ENCODE peak calls at places on chromosomes 11 and 22, in ten cellular contexts. X, O, Y, Z, M, G, E, D, C and J are unnamed samples.
A peak's percentile ranks its signal among the peaks of the same experiment; 100 is the strongest.

GRCh38 chr11:60841797-60842687 is at the start of gene CCDC86:
- DNase-seq in Y (peak; percentile 97), C (peak; percentile 98), G (peak; percentile 97), D (peak; percentile 79), M (peak; percentile 98), O (peak; percentile 98), X (peak; percentile 98), Z (peak; percentile 98), E (peak; percentile 98), J (peak; percentile 91)

GRCh38 chr11:88831303-88831890 is 234.4 kb downstream of the GRM5 start:
- DNase-seq in X (no peak), Y (no peak), G (no peak), O (no peak), E (no peak), D (no peak), C (peak; percentile 65), M (no peak), Z (no peak), J (no peak)

GRCh38 chr22:44328326-44328725 is 15.6 kb upstream of the SHISAL1 start:
- DNase-seq in E (no peak), C (no peak), G (no peak), M (no peak), O (peak; percentile 77), X (no peak), D (no peak), Y (no peak), Z (no peak), J (no peak)

GRCh38 chr11:1059759-1060158 is 14.9 kb upstream of the MUC2 start:
- DNase-seq in X (no peak), E (no peak), Z (no peak), G (no peak), O (peak; percentile 50), D (no peak), C (no peak), Y (no peak), M (no peak), J (no peak)

GRCh38 chr11:94641167-94641761 is 74.1 kb downstream of the PIWIL4 start:
- DNase-seq in C (no peak), D (no peak), G (no peak), M (no peak), E (no peak), Z (no peak), X (no peak), Y (no peak), O (no peak), J (no peak)

GRCh38 chr11:17328856-17329490 is 22.6 kb upstream of the NCR3LG1 start:
- DNase-seq in E (no peak), D (no peak), O (no peak), M (no peak), Z (no peak), X (no peak), G (no peak), Y (peak; percentile 25), C (no peak), J (no peak)

GRCh38 chr11:130814440-130815073 is 101.7 kb downstream of the SNX19 start:
- DNase-seq in M (no peak), E (no peak), D (no peak), Y (no peak), C (no peak), O (no peak), Z (no peak), G (no peak), X (no peak), J (no peak)

GRCh38 chr22:38467904-38468760 is at the start of gene KDELR3:
- DNase-seq in M (peak; percentile 83), G (peak; percentile 72), X (peak; percentile 61), C (no peak), Z (no peak), O (peak; percentile 86), D (no peak), Y (peak; percentile 61), E (no peak), J (peak; percentile 30)

GRCh38 chr11:37666960-37667359 is 1068.9 kb upstream of the RAG2 start:
- DNase-seq in M (no peak), Y (no peak), G (no peak), E (no peak), D (no peak), X (no peak), Z (no peak), C (no peak), O (no peak), J (no peak)
- H3K27ac ChIP-seq in M (no peak overlapping the region), Y (no peak overlapping the region), G (no peak overlapping the region), E (no peak overlapping the region), D (no peak overlapping the region), X (no peak overlapping the region), Z (no peak overlapping the region), C (no peak overlapping the region), O (no peak overlapping the region), J (no peak overlapping the region)

DNA sequence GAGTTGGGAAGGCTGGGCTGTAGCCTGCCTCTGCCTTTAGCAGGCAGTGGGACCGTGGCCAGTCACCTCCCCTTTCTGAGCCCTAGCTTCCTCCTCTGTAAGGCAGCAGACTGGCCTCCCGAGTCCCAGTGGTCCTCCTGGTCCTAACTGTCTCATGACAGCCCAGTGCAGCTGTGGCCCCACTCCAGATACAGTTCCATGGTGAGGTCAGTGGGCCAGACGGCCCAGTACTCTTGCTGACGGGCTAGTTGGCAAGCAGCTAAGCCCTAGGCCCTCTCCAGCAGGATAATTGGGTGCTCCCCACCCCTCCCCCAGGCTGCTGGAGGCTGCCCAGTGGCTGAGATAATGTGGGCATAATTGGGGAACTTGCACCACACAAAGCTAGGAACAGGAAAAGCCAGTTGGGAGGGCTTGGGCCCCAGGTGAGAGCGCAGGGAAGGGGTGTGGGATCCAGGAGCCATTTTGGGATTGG is 48.1 kb downstream of the NECTIN1 start:
- DNase-seq in D (no peak), M (no peak), Y (peak; percentile 66), Z (no peak), E (no peak), O (no peak), X (no peak), G (no peak), C (no peak), J (no peak)
- H3K27ac ChIP-seq in D (peak overlapping the region; percentile 95), M (no peak overlapping the region), Y (peak overlapping the region; percentile 58), Z (no peak overlapping the region), E (no peak overlapping the region), O (no peak overlapping the region), X (no peak overlapping the region), G (no peak overlapping the region), C (no peak overlapping the region), J (no peak overlapping the region)

GRCh38 chr11:16265022-16265421 is 91.3 kb downstream of the SOX6 start:
- DNase-seq in Z (no peak), E (no peak), C (no peak), O (no peak), G (no peak), X (no peak), Y (no peak), D (no peak), M (no peak), J (no peak)
- H3K27ac ChIP-seq in Z (no peak overlapping the region), E (no peak overlapping the region), C (no peak overlapping the region), O (no peak overlapping the region), G (no peak overlapping the region), X (no peak overlapping the region), Y (no peak overlapping the region), D (no peak overlapping the region), M (no peak overlapping the region), J (no peak overlapping the region)

GRCh38 chr11:12684821-12685220 is 10.6 kb downstream of the TEAD1 start:
- DNase-seq in Z (no peak), G (peak; percentile 77), M (no peak), E (no peak), O (no peak), Y (no peak), X (no peak), C (no peak), D (no peak), J (no peak)

GRCh38 chr11:12682730-12683500 is 8.7 kb downstream of the TEAD1 start:
- DNase-seq in M (no peak), Z (no peak), O (no peak), D (no peak), Y (no peak), C (no peak), E (no peak), X (no peak), G (no peak), J (no peak)

GRCh38 chr11:12683857-12684256 is 9.6 kb downstream of the TEAD1 start:
- DNase-seq in M (no peak), Z (no peak), X (no peak), C (no peak), O (no peak), D (no peak), G (no peak), Y (no peak), E (no peak), J (no peak)

GRCh38 chr11:12685229-12685628 is 11.0 kb downstream of the TEAD1 start:
- DNase-seq in G (no peak), D (no peak), M (no peak), O (no peak), E (no peak), Z (no peak), X (no peak), Y (no peak), C (no peak), J (no peak)

GRCh38 chr11:12684354-12684753 is 10.1 kb downstream of the TEAD1 start:
- DNase-seq in C (no peak), G (no peak), X (no peak), M (no peak), Z (no peak), O (no peak), Y (no peak), D (no peak), E (no peak), J (no peak)
- H3K27ac ChIP-seq in C (no peak overlapping the region), G (peak overlapping the region; percentile 79), X (no peak overlapping the region), M (no peak overlapping the region), Z (no peak overlapping the region), O (no peak overlapping the region), Y (no peak overlapping the region), D (peak overlapping the region; percentile 61), E (no peak overlapping the region), J (no peak overlapping the region)

GRCh38 chr11:9109858-9110731 is 18.7 kb upstream of the SCUBE2 start:
- DNase-seq in C (no peak), D (no peak), O (no peak), M (no peak), G (no peak), Z (no peak), E (no peak), Y (no peak), X (no peak), J (no peak)
- H3K27ac ChIP-seq in C (no peak overlapping the region), D (no peak overlapping the region), O (no peak overlapping the region), M (no peak overlapping the region), G (no peak overlapping the region), Z (no peak overlapping the region), E (no peak overlapping the region), Y (no peak overlapping the region), X (no peak overlapping the region), J (no peak overlapping the region)

GRCh38 chr22:42150727-42151590 is 20.3 kb upstream of the CYP2D6 start:
- DNase-seq in G (no peak), O (no peak), Y (no peak), M (no peak), X (no peak), D (no peak), Z (no peak), C (no peak), E (no peak), J (no peak)
- H3K27ac ChIP-seq in G (no peak overlapping the region), O (no peak overlapping the region), Y (no peak overlapping the region), M (no peak overlapping the region), X (no peak overlapping the region), D (no peak overlapping the region), Z (no peak overlapping the region), C (no peak overlapping the region), E (no peak overlapping the region), J (no peak overlapping the region)

GRCh38 chr11:93606314-93606713 is 55.2 kb upstream of the CEP295 start:
- DNase-seq in E (no peak), M (no peak), Y (no peak), X (no peak), O (no peak), Z (no peak), D (no peak), G (no peak), C (no peak), J (no peak)
- H3K27ac ChIP-seq in E (no peak overlapping the region), M (no peak overlapping the region), Y (no peak overlapping the region), X (no peak overlapping the region), O (no peak overlapping the region), Z (no peak overlapping the region), D (no peak overlapping the region), G (no peak overlapping the region), C (no peak overlapping the region), J (no peak overlapping the region)